ENCODE peak calls at places on chromosomes 5 and 9, in four cellular contexts. S, E, T and J are unnamed samples.

GRCh38 chr9:92808726-92809451 is 44.3 kb upstream of the BICD2 start:
- DNase-seq in S (peak), E (peak), T (peak), J (peak)

GRCh38 chr5:25701936-25702335 is 1057.2 kb upstream of the CDH10 start:
- DNase-seq in S (no peak), E (no peak), T (no peak), J (no peak)

GRCh38 chr9:85302860-85303779 is 438.6 kb downstream of the AGTPBP1 start:
- DNase-seq in S (no peak), E (no peak), T (no peak), J (no peak)

GRCh38 chr5:129904102-129904666 is at the start of gene CHSY3:
- DNase-seq in S (peak), E (peak), T (peak), J (peak)

GRCh38 chr9:22623236-22623635 is 176.6 kb downstream of the DMRTA1 start:
- DNase-seq in S (no peak), E (no peak), T (no peak), J (no peak)

GRCh38 chr9:98253563-98253962 is 1.9 kb downstream of the TBC1D2 start:
- DNase-seq in S (no peak), E (no peak), T (no peak), J (no peak)

GRCh38 chr5:179410291-179411160 is 65.3 kb upstream of the ADAMTS2 start:
- DNase-seq in S (no peak), E (no peak), T (no peak), J (no peak)

GRCh38 chr9:131851414-131851813 is 111.5 kb upstream of the RAPGEF1 start:
- DNase-seq in S (no peak), E (no peak), T (no peak), J (no peak)

GRCh38 chr9:112790231-112790774 is 39.7 kb downstream of the SNX30 start:
- DNase-seq in S (no peak), E (no peak), T (peak), J (no peak)

GRCh38 chr5:67998709-67999251 is 216.8 kb upstream of the PIK3R1 start:
- DNase-seq in S (no peak), E (no peak), T (peak), J (no peak)

GRCh38 chr9:124438091-124438490 is 12.2 kb upstream of the ADGRD2 start:
- DNase-seq in S (no peak), E (no peak), T (no peak), J (no peak)

GRCh38 chr5:37710965-37711364 is 128.9 kb downstream of the GDNF start:
- DNase-seq in S (no peak), E (no peak), T (no peak), J (no peak)

GRCh38 chr5:7773178-7773577 is 77.8 kb downstream of the CFAP90 start:
- DNase-seq in S (no peak), E (no peak), T (no peak), J (no peak)

GRCh38 chr9:76314321-76314720 is 79.9 kb downstream of the RFK start:
- DNase-seq in S (no peak), E (no peak), T (no peak), J (no peak)

GRCh38 chr9:85731128-85731630 is 10.6 kb downstream of the AGTPBP1 start:
- DNase-seq in S (no peak), E (no peak), T (no peak), J (no peak)

GRCh38 chr5:55899344-55899743 is 48.2 kb downstream of the IL31RA start:
- DNase-seq in S (peak), E (no peak), T (no peak), J (no peak)

GRCh38 chr9:35910613-35911488 is 1.6 kb downstream of the SPAAR start:
- DNase-seq in S (peak), E (no peak), T (peak), J (no peak)

GRCh38 chr5:53008751-53009150 is 19.6 kb downstream of the ITGA2 start:
- DNase-seq in S (no peak), E (no peak), T (no peak), J (no peak)

GRCh38 chr5:78568212-78568611 is 80.4 kb downstream of the LHFPL2 start:
- DNase-seq in S (no peak), E (no peak), T (peak), J (no peak)

GRCh38 chr9:25691786-25692185 is 13.5 kb upstream of the TUSC1 start:
- DNase-seq in S (no peak), E (no peak), T (no peak), J (no peak)

GRCh38 chr5:101932599-101932998 is 363.5 kb downstream of the SLCO4C1 start:
- DNase-seq in S (no peak), E (no peak), T (no peak), J (no peak)

GRCh38 chr9:110526426-110526825 is 53.1 kb downstream of the SVEP1 start:
- DNase-seq in S (peak), E (no peak), T (no peak), J (no peak)

GRCh38 chr5:132427285-132428146 is 58.0 kb downstream of the SLC22A5 start:
- DNase-seq in S (no peak), E (no peak), T (no peak), J (no peak)

GRCh38 chr5:177111720-177112394 is 21.7 kb upstream of the NSD1 start:
- DNase-seq in S (no peak), E (peak), T (peak), J (no peak)

GRCh38 chr9:130111805-130112204 is 58.1 kb downstream of the GPR107 start:
- DNase-seq in S (no peak), E (no peak), T (no peak), J (no peak)

GRCh38 chr9:7266911-7267555 is 509.3 kb downstream of the KDM4C start:
- DNase-seq in S (no peak), E (peak), T (peak), J (peak)

GRCh38 chr5:168327019-168327421 is 35.6 kb downstream of the WWC1 start:
- DNase-seq in S (peak), E (no peak), T (no peak), J (no peak)

GRCh38 chr9:97866848-97867247 is 13.8 kb downstream of the FOXE1 start:
- DNase-seq in S (no peak), E (no peak), T (no peak), J (no peak)

GRCh38 chr9:99720455-99721050 is 101.1 kb upstream of the NR4A3 start:
- DNase-seq in S (peak), E (no peak), T (peak), J (no peak)

GRCh38 chr5:95641803-95642220 is 4.8 kb upstream of the RFESD start:
- DNase-seq in S (no peak), E (no peak), T (no peak), J (no peak)

GRCh38 chr9:127192744-127193143 is 70.3 kb upstream of the ANGPTL2 start:
- DNase-seq in S (no peak), E (no peak), T (no peak), J (no peak)

GRCh38 chr9:137366891-137367381 is 56.0 kb downstream of the EXD3 start:
- DNase-seq in S (no peak), E (no peak), T (no peak), J (no peak)

GRCh38 chr5:27592231-27592630 is 553.8 kb upstream of the CDH9 start:
- DNase-seq in S (no peak), E (no peak), T (no peak), J (peak)

GRCh38 chr5:180589771-180590542 is 1.3 kb downstream of the SCGB3A1 start:
- DNase-seq in S (no peak), E (no peak), T (no peak), J (no peak)

GRCh38 chr9:91059713-91060112 is 258.1 kb downstream of the SYK start:
- DNase-seq in S (no peak), E (no peak), T (no peak), J (no peak)

GRCh38 chr9:100700689-100701318 is 122.9 kb downstream of the CAVIN4 start:
- DNase-seq in S (peak), E (peak), T (peak), J (no peak)

GRCh38 chr5:80194470-80194869 is 61.4 kb downstream of the SERINC5 start:
- DNase-seq in S (no peak), E (no peak), T (no peak), J (no peak)

GRCh38 chr5:92942762-92943161 is 638.3 kb downstream of the NR2F1-AS1 start:
- DNase-seq in S (no peak), E (no peak), T (no peak), J (no peak)

GRCh38 chr9:105026451-105026850 is 98.5 kb upstream of the ABCA1 start:
- DNase-seq in S (peak), E (no peak), T (peak), J (peak)

GRCh38 chr5:39117401-39117800 is 43.2 kb upstream of the RICTOR start:
- DNase-seq in S (no peak), E (no peak), T (no peak), J (no peak)